ENCODE peak calls at places on chromosomes 1 and 21, in six cellular contexts. Q is IMR-90, I is H9, S is mesenchymal stem cell, O is trophoblast cell, U is H1. M is an unnamed sample.

GRCh38 chr1:61842863-61843514 is 100.7 kb downstream of the PATJ start:
- DNase-seq in Q (no peak), I (peak; percentile 34), S (no peak), O (no peak), U (no peak), M (no peak)

GRCh38 chr1:66397192-66397591 is 136.8 kb upstream of the SGIP1 start:
- DNase-seq in Q (no peak), I (no peak), S (no peak), O (no peak), U (no peak), M (no peak)

GRCh38 chr1:238624786-238625185 is 734.1 kb upstream of the ZP4 start:
- DNase-seq in Q (peak; percentile 31), I (no peak), S (no peak), O (no peak), U (no peak), M (no peak)

GRCh38 chr1:201217146-201217545 is 26.5 kb downstream of the IGFN1 start:
- DNase-seq in Q (no peak), I (no peak), S (no peak), O (no peak), U (peak; percentile 19), M (no peak)

GRCh38 chr1:10941891-10942541 is 70.4 kb upstream of the TARDBP start:
- DNase-seq in Q (no peak), I (peak; percentile 76), S (peak; percentile 37), O (peak; percentile 54), U (peak; percentile 99), M (peak; percentile 67)

GRCh38 chr21:43934116-43934515 is 69.1 kb downstream of the AGPAT3 start:
- DNase-seq in Q (no peak), I (no peak), S (no peak), O (no peak), U (no peak), M (no peak)

GRCh38 chr1:147664206-147664605 is 6.1 kb downstream of the ACP6 start:
- DNase-seq in Q (peak; percentile 64), I (no peak), S (no peak), O (no peak), U (no peak), M (no peak)

GRCh38 chr1:3002349-3003038 is 18.8 kb upstream of the ACTRT2 start:
- DNase-seq in Q (no peak), I (no peak), S (no peak), O (no peak), U (no peak), M (no peak)

GRCh38 chr21:33441489-33442477 is 38.0 kb downstream of the TMEM50B start:
- DNase-seq in Q (peak; percentile 94), I (no peak), S (peak; percentile 92), O (peak; percentile 81), U (no peak), M (no peak)

DNA sequence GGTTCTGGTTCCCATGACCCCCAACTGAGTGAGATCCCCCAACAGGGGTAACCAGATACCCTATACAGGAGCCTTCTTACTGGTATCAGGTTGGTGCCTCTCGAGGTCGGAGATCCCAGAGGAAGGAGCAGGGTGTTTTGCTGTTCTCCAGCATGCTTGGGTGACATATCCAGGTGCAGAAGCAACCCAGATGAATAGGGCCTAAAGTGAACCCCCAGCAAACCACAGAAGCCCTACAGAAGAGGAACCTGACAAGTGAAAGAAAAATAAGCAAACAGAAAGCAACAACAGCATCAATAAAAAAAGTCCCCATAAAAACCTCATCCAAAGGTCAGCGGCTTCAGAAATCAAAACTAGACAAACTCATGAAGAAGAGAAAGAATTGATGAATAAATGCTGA is 633.4 kb upstream of the CXADR start:
- DNase-seq in Q (no peak), I (no peak), S (no peak), O (no peak), U (no peak), M (no peak)
- H3K14ac ChIP-seq in Q (no peak overlapping the region), I (no peak overlapping the region), S (no peak overlapping the region), O (no peak overlapping the region), U (no peak overlapping the region), M (no peak overlapping the region)

GRCh38 chr1:227950735-227951224 is 3.0 kb upstream of the WNT9A start:
- DNase-seq in Q (no peak), I (no peak), S (no peak), O (no peak), U (no peak), M (no peak)
- H3K18ac ChIP-seq in Q (no peak overlapping the region), I (no peak overlapping the region), S (no peak overlapping the region), O (no peak overlapping the region), U (no peak overlapping the region), M (no peak overlapping the region)

GRCh38 chr1:113380075-113380474 is 10.2 kb upstream of the MAGI3 start:
- DNase-seq in Q (no peak), I (no peak), S (no peak), O (no peak), U (no peak), M (no peak)
- H3K14ac ChIP-seq in Q (no peak overlapping the region), I (no peak overlapping the region), S (no peak overlapping the region), O (no peak overlapping the region), U (no peak overlapping the region), M (no peak overlapping the region)

DNA sequence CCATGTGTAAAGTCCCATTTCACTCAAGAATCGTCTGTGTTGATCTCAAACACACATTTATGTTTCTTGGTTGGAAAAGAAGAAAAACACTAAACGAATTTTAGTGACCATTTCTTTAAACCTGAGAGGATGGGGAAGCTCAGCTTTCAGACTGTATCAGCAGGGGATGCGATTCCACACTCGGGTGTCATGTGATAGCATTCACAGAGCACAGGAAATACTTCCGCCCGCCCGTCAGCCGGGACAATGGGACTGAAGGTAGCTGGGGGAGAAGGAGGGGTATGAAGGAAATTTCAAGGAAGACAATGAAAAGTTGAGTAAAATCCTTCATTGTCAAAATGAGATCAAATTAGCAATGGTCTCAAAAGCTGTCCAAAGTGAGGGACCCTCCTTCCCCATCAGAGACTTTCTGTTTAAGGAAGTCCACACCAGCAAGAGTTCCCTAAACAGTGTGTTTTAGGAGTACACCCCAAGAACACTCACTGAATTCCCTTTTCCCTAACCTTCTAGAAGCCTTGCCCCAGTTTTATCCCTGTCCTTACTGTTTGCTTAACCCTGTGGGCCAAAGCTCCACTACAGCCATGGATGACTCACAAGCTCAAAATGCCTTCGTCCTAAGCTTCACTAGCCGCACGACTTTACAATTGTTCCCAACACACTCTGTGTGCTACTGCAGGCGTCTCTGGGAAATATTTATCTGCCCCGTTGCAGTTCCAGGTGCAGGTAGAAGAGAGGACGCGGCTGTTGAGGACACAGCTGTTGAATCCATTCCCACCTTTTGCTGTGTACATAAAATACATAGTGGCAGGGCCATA is 51.4 kb upstream of the SIM2 start:
- DNase-seq in Q (peak; percentile 48), I (peak; percentile 57), S (peak; percentile 61), O (peak; percentile 49), U (no peak), M (no peak)
- H3K18ac ChIP-seq in Q (no peak overlapping the region), I (no peak overlapping the region), S (no peak overlapping the region), O (no peak overlapping the region), U (peak overlapping the region; percentile 62), M (no peak overlapping the region)

GRCh38 chr1:211580303-211580687 is 1.3 kb upstream of the SLC30A1 start:
- DNase-seq in Q (no peak), I (no peak), S (no peak), O (no peak), U (no peak), M (no peak)

GRCh38 chr1:211579434-211580302 is 707 bp upstream of the SLC30A1 start:
- DNase-seq in Q (peak; percentile 23), I (peak; percentile 85), S (peak; percentile 56), O (peak; percentile 60), U (no peak), M (no peak)

GRCh38 chr1:211577277-211577825 is 1.6 kb downstream of the SLC30A1 start:
- DNase-seq in Q (peak; percentile 13), I (no peak), S (peak; percentile 52), O (peak; percentile 21), U (no peak), M (no peak)

GRCh38 chr1:211577826-211578639 is 928 bp downstream of the SLC30A1 start:
- DNase-seq in Q (peak; percentile 56), I (peak; percentile 91), S (peak; percentile 69), O (peak; percentile 82), U (peak; percentile 85), M (peak; percentile 57)

DNA sequence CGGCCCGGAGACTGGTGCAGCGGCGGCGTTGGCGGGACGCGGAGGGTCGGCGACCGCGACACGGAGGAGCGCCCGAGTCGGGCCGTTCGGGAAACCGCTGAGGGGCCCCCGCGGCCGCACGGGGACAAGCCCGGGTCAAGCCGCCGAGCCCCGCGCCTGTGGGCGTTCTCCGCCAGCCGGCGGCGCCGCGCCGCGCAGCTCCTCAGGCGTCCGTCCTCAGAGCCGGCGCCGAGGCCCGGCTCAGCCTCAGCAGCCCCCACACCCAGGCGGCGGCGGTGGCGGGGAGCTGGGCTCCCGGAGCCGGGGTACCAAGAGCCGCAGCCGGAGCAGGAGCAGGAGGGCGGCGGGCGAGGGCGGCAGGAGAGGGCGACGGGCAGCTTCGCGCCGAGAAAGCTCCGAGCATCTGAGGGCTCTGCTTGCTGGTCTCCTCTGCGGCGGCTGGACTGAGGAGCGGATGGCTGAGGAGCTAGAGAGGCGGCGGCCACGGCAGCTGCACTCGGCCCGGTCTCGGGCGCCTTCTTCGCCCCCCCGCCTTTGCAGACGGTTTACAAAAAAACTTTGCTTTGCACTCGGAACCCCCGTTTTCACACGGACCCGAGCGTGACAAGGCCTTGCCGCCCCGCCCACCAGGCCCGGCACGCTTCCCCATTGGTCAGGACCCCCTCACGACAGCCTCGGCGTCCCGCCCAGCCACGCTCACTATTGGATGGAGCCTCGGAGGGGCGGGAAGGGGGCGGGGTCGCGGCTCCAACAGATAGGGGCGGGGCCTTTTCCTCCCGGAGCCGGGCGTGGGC is at the start of gene SLC30A1:
- DNase-seq in Q (peak; percentile 97), I (peak; percentile 96), S (peak; percentile 97), O (peak; percentile 98), U (peak; percentile 98), M (peak; percentile 97)
- H3K14ac ChIP-seq in Q (peak within 1 kb of the TSS; percentile 77), I (peak within 1 kb of the TSS; percentile 65), S (no peak within 1 kb of the TSS), O (peak within 1 kb of the TSS; percentile 97), U (no peak within 1 kb of the TSS), M (peak within 1 kb of the TSS; percentile 90)

DNA sequence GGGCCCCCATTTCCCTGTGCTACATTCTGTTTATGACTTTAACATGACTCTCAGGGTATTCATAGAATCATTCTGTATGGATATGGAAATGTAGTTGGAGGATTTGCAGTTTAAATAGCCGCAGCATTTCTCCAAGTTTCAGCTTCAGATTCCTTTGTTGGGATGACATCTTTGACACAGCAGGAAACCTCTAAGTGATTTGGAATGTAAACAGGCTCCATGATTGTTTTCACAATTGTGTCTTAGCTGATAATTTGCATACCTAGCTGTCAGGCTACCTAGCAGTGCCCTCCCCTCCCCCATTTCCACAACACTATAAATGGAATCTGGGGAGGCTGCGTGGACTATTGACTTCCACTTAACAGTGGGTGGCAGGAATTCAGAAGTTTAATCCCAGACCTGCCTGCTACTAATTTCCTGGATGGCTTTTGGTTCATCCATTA is 290.2 kb downstream of the HLX start:
- DNase-seq in Q (peak; percentile 67), I (peak; percentile 31), S (peak; percentile 71), O (no peak), U (no peak), M (peak; percentile 36)
- H3K18ac ChIP-seq in Q (no peak overlapping the region), I (no peak overlapping the region), S (no peak overlapping the region), O (no peak overlapping the region), U (no peak overlapping the region), M (no peak overlapping the region)

M was measured in neuronal stem cell.